ENCODE peak calls at places on chromosomes 1 and 21, in ten cellular contexts. J, B, T, D, S, H, E, V, G and F are unnamed samples. For H3K4me1, the result is how much of the 10 kb centered on the place peaks cover.

GRCh38 chr21:37695111-37695510 is 221.1 kb downstream of the KCNJ6 start:
- DNase-seq in J (no peak), B (no peak), T (no peak), D (no peak), S (no peak), H (no peak), E (no peak), V (no peak), G (no peak), F (no peak)

GRCh38 chr1:51506537-51506936 is 12.5 kb downstream of the EPS15 start:
- DNase-seq in J (no peak), B (no peak), T (no peak), D (no peak), S (no peak), H (no peak), E (no peak), V (peak), G (no peak), F (no peak)

GRCh38 chr21:26115346-26115745 is 55.2 kb downstream of the APP start:
- DNase-seq in J (no peak), B (no peak), T (no peak), D (no peak), S (no peak), H (no peak), E (no peak), V (peak), G (no peak), F (no peak)

GRCh38 chr1:94992161-94992560 is 65.3 kb upstream of the CNN3 start:
- DNase-seq in J (no peak), B (no peak), T (no peak), D (no peak), S (no peak), H (no peak), E (peak), V (peak), G (no peak), F (no peak)

GRCh38 chr1:19368964-19369363 is 56.8 kb downstream of the SLC66A1 start:
- DNase-seq in J (no peak), B (no peak), T (no peak), D (no peak), S (no peak), H (no peak), E (no peak), V (no peak), G (no peak), F (no peak)

GRCh38 chr21:41658321-41658720 is 108.5 kb downstream of the RIPK4 start:
- DNase-seq in J (peak), B (no peak), T (no peak), D (no peak), S (no peak), H (no peak), E (no peak), V (no peak), G (no peak), F (no peak)

GRCh38 chr1:62358974-62359373 is 39.7 kb upstream of the KANK4 start:
- DNase-seq in J (no peak), B (no peak), T (no peak), D (no peak), S (no peak), H (peak), E (no peak), V (no peak), G (no peak), F (no peak)

GRCh38 chr1:184028854-184029623 is 8.5 kb downstream of the COLGALT2 start:
- DNase-seq in J (no peak), B (no peak), T (no peak), D (no peak), S (no peak), H (peak), E (no peak), V (no peak), G (no peak), F (no peak)

GRCh38 chr1:26290061-26290415 is 10.2 kb downstream of the SH3BGRL3 start:
- DNase-seq in J (no peak), B (no peak), T (no peak), D (no peak), S (no peak), H (no peak), E (no peak), V (no peak), G (no peak), F (no peak)
- H3K4me1 ChIP-seq in J (half or more), B (under half), T (under half), D (under half), S (under half), H (under half), E (half or more), V (under half), G (under half), F (under half)

DNA sequence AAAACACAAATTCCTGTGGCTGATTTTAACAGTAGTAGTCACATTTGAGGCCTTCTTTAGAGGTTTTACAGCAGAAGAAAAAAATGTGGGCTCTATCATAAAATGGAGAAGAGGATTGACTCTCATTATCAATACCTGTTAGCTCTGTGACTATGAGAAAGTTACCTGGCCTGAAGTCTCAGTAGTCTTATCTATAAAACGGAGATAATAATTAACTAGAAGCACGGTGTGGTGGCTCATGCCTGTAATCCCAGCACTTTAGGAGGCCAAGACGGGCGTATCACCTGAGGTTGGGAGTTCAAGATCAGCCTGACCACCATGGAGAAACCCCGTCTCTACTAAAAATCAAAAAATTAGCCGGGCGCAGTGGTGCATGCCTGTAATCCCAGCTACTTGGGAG is 90.4 kb upstream of the PLPPR4 start:
- DNase-seq in J (no peak), B (no peak), T (no peak), D (no peak), S (no peak), H (no peak), E (no peak), V (no peak), G (no peak), F (no peak)
- TF ChIP-seq CTCF in J (no peak), B (no peak), T (no peak), D (no peak), S (no peak), H (no peak), E (no peak), V (no peak), G (no peak), F (no peak)

GRCh38 chr1:158024737-158025136 is 31.3 kb downstream of the KIRREL1 start:
- DNase-seq in J (no peak), B (no peak), T (no peak), D (no peak), S (no peak), H (no peak), E (no peak), V (no peak), G (no peak), F (no peak)

GRCh38 chr1:158025576-158026230 is 32.3 kb downstream of the KIRREL1 start:
- DNase-seq in J (no peak), B (no peak), T (no peak), D (no peak), S (no peak), H (no peak), E (no peak), V (no peak), G (no peak), F (no peak)

GRCh38 chr1:158020877-158021630 is 27.6 kb downstream of the KIRREL1 start:
- DNase-seq in J (no peak), B (no peak), T (no peak), D (no peak), S (no peak), H (no peak), E (no peak), V (no peak), G (no peak), F (no peak)

GRCh38 chr1:158021721-158022120 is 28.3 kb downstream of the KIRREL1 start:
- DNase-seq in J (no peak), B (no peak), T (no peak), D (no peak), S (no peak), H (no peak), E (no peak), V (no peak), G (no peak), F (no peak)

GRCh38 chr1:158022554-158023278 is 29.3 kb downstream of the KIRREL1 start:
- DNase-seq in J (no peak), B (no peak), T (no peak), D (no peak), S (no peak), H (peak), E (no peak), V (no peak), G (no peak), F (peak)
- TF ChIP-seq POLR2AphosphoS5 in J (no peak), B (no peak), T (no peak), D (no peak), S (no peak), H (peak), E (no peak), V (no peak), G (no peak), F (no peak)

DNA sequence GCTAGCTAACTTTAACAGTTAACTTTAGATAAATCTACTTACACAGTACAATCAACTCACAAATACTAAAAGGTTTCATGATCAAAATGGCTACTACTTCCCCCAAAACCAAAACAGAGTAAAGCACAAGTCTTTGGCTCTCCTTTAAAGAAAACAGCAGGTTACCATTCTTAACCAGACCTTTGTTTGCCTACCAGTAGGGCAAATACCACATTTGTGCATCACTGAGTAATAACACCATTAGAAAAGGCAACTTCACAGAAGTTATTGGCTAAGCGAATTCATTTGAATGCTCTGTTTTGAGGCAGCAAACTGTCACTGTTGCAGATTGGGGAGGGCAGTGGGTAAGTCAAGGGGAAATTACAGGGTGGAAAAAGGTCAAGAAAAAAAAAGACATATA is 17.3 kb upstream of the SERPINC1 start:
- DNase-seq in J (no peak), B (peak), T (no peak), D (no peak), S (no peak), H (no peak), E (no peak), V (no peak), G (no peak), F (no peak)
- H3K4me1 ChIP-seq in J (under half), B (under half), T (under half), D (under half), S (under half), H (under half), E (under half), V (under half), G (under half), F (under half)

GRCh38 chr1:17372955-17373354 is 959 bp downstream of the PADI6 start:
- DNase-seq in J (no peak), B (peak), T (no peak), D (no peak), S (no peak), H (no peak), E (no peak), V (no peak), G (no peak), F (no peak)

GRCh38 chr1:17369466-17369865 is 2.5 kb upstream of the PADI6 start:
- DNase-seq in J (no peak), B (no peak), T (no peak), D (no peak), S (no peak), H (no peak), E (no peak), V (no peak), G (no peak), F (no peak)

GRCh38 chr1:17375651-17376050 is 3.7 kb downstream of the PADI6 start:
- DNase-seq in J (no peak), B (no peak), T (no peak), D (no peak), S (no peak), H (no peak), E (no peak), V (no peak), G (no peak), F (no peak)

GRCh38 chr1:17371896-17372295 is at the start of gene PADI6:
- DNase-seq in J (no peak), B (no peak), T (no peak), D (no peak), S (no peak), H (no peak), E (no peak), V (no peak), G (no peak), F (no peak)

DNA sequence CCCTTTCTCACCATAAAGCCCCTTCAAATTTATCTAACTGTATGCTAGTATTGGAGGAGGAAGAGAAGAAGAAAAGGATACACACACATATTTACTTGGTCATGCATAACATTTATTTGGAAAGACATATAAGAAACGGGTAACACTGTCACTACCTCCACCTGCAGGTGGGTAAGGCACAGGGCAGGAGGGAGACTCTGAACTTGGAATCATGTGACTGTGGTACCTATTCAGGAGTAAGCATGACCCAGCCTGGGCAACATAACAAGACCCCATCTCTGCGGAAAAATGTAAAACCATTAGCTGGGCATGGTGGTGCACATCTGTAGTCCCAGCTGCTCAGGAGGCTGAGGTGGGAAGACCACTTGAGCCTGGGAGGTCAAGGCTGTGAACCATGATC is 1.4 kb upstream of the PADI6 start:
- DNase-seq in J (no peak), B (peak), T (no peak), D (no peak), S (no peak), H (no peak), E (no peak), V (no peak), G (peak), F (no peak)
- TF ChIP-seq CTCF in J (no peak), B (peak), T (no peak), D (peak), S (no peak), H (no peak), E (no peak), V (no peak), G (peak), F (no peak)